ENCODE peak calls at places on chromosomes 4 and X, in five cellular contexts. R is dorsolateral prefrontal cortex; Y is CD8-positive, alpha-beta memory T cell; U is left lung; E is colonic mucosa. M is an unnamed sample.

GRCh38 chrX:117839544-117839943 is 277.1 kb downstream of the KLHL13 start:
- DNase-seq in E (no peak), Y (no peak), U (no peak), R (no peak), M (no peak)

GRCh38 chr4:156103306-156103705 is 149.6 kb upstream of the CTSO start:
- DNase-seq in R (no peak), Y (no peak), U (no peak), E (no peak), M (no peak)

GRCh38 chrX:25344191-25344936 is 328.6 kb upstream of the ARX start:
- DNase-seq in R (no peak), Y (no peak), E (no peak), U (no peak), M (no peak)

GRCh38 chr4:6929339-6929734 is 19.7 kb downstream of the TBC1D14 start:
- DNase-seq in Y (no peak), E (peak), R (no peak), U (no peak), M (no peak)

GRCh38 chrX:21176927-21177571 is 197.2 kb upstream of the CNKSR2 start:
- DNase-seq in R (no peak), U (no peak), E (no peak), Y (no peak), M (no peak)

GRCh38 chr4:6668391-6668790 is 25.3 kb upstream of the S100P start:
- DNase-seq in R (no peak), U (no peak), Y (no peak), E (no peak), M (no peak)

GRCh38 chr4:101393256-101393655 is 45.9 kb upstream of the PPP3CA start:
- DNase-seq in E (no peak), U (no peak), Y (no peak), R (no peak), M (no peak)

GRCh38 chr4:161256716-161257115 is 907.1 kb downstream of the FSTL5 start:
- DNase-seq in Y (no peak), R (no peak), U (no peak), E (no peak), M (no peak)

GRCh38 chr4:111494971-111495370 is 650.3 kb upstream of the FAM241A start:
- DNase-seq in E (no peak), U (no peak), R (no peak), Y (no peak), M (no peak)

GRCh38 chr4:73732759-73733431 is 7.5 kb upstream of the CXCL8 start:
- DNase-seq in E (no peak), R (no peak), U (no peak), Y (no peak), M (no peak)

GRCh38 chr4:128660361-128660964 is 149.0 kb upstream of the JADE1 start:
- DNase-seq in E (no peak), Y (no peak), U (no peak), R (no peak), M (no peak)

GRCh38 chrX:30957753-30958152 is 68.7 kb upstream of the TAB3 start:
- DNase-seq in R (no peak), Y (no peak), U (no peak), E (no peak), M (no peak)

GRCh38 chr4:148438047-148438446 is 4.2 kb downstream of the NR3C2 start:
- DNase-seq in E (no peak), U (no peak), Y (no peak), R (no peak), M (no peak)

GRCh38 chr4:100428051-100428450 is 89.8 kb downstream of the EMCN start:
- DNase-seq in Y (no peak), U (peak), R (no peak), E (no peak), M (no peak)

GRCh38 chr4:16125571-16126445 is 42.0 kb upstream of the PROM1 start:
- DNase-seq in R (no peak), Y (no peak), E (no peak), U (no peak), M (no peak)

GRCh38 chr4:143291334-143291733 is 45.3 kb upstream of the GAB1 start:
- DNase-seq in Y (no peak), U (no peak), R (no peak), E (no peak), M (no peak)

GRCh38 chr4:83197555-83198235 is 83.2 kb upstream of the PLAC8 start:
- DNase-seq in U (peak), R (no peak), Y (no peak), E (peak), M (peak)

GRCh38 chr4:139315221-139315675 is 13.0 kb upstream of the NDUFC1 start:
- DNase-seq in E (no peak), U (no peak), R (no peak), Y (no peak), M (no peak)

GRCh38 chrX:12770440-12770839 is 20.8 kb upstream of the PRPS2 start:
- DNase-seq in Y (no peak), E (no peak), U (no peak), R (no peak), M (no peak)

GRCh38 chrX:13790206-13791131 is 26.4 kb downstream of the GPM6B start:
- DNase-seq in Y (no peak), R (no peak), E (no peak), U (no peak), M (no peak)

GRCh38 chr4:1166509-1167243 is 5.7 kb downstream of the SPON2 start:
- DNase-seq in R (no peak), U (no peak), Y (no peak), E (no peak), M (no peak)

GRCh38 chr4:6192245-6192644 is 8.1 kb downstream of the JAKMIP1 start:
- DNase-seq in E (no peak), Y (no peak), R (no peak), U (no peak), M (no peak)

GRCh38 chr4:164997324-164997723 is 19.9 kb upstream of the TRIM61 start:
- DNase-seq in E (peak), R (no peak), Y (no peak), U (no peak), M (no peak)

GRCh38 chr4:122914292-122914904 is 8.0 kb downstream of the NUDT6 start:
- DNase-seq in Y (no peak), R (no peak), E (no peak), U (no peak), M (no peak)

GRCh38 chr4:168221298-168221697 is 97.3 kb downstream of the DDX60 start:
- DNase-seq in U (no peak), R (no peak), Y (no peak), E (no peak), M (no peak)

GRCh38 chr4:150739591-150739990 is 157.6 kb downstream of the MAB21L2 start:
- DNase-seq in U (no peak), R (no peak), Y (no peak), E (no peak), M (no peak)

GRCh38 chr4:150746156-150746555 is 164.2 kb downstream of the MAB21L2 start:
- DNase-seq in Y (no peak), E (no peak), U (no peak), R (no peak), M (no peak)

GRCh38 chr4:150743564-150744342 is 161.8 kb downstream of the MAB21L2 start:
- DNase-seq in R (no peak), U (no peak), Y (no peak), E (no peak), M (no peak)
- H3K27ac ChIP-seq in R (no peak), U (no peak), Y (no peak), E (no peak), M (no peak)

GRCh38 chr4:87912164-87913004 is 63.1 kb upstream of the SPP1 start:
- DNase-seq in E (no peak), R (no peak), Y (no peak), U (no peak), M (no peak)
- H3K4me3 ChIP-seq in E (no peak), R (no peak), Y (no peak), U (no peak), M (no peak)

DNA sequence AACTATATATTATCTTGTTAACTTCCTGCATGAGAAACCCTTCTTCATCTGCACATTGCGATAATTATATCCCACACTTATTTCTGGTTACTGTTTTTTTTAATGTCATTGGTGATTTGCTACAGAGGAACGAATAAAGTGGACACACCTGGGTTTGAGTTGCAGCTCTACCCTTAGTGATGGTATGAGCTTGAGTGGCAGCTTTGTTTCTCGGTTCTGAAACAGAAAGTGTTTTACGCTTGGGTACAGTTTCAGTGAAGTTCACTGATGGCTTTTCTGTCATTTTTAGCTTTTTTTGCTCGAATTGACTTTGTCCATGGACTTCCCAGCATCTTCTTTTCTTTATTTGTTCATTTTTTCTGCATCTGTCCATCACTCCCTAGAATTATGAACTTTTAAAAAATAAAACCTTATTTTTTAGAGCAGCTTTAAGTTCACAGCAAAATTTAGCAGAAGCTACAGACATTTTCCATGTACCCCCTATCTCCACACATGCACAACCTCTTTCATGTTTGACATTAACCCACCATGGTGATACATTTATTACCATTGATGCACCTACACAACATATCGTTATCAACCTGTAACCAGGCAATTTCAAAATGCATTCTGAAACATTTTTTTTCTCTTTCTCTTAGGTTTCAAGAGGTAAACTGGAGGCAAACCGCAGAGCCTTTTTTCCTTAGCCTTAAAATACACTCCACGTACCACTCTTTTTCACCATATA is 1041.6 kb upstream of the PRKX start:
- DNase-seq in R (no peak), Y (no peak), U (no peak), E (no peak), M (no peak)
- H3K27ac ChIP-seq in R (no peak), Y (no peak), U (no peak), E (no peak), M (no peak)

GRCh38 chr4:38117614-38118013 is 157.4 kb downstream of the PTTG2 start:
- DNase-seq in Y (no peak), U (no peak), E (no peak), R (no peak), M (no peak)

GRCh38 chr4:38113136-38113535 is 152.9 kb downstream of the PTTG2 start:
- DNase-seq in U (no peak), Y (no peak), E (no peak), R (no peak), M (no peak)

GRCh38 chr4:38114435-38114834 is 154.2 kb downstream of the PTTG2 start:
- DNase-seq in E (no peak), Y (no peak), R (no peak), U (no peak), M (no peak)

GRCh38 chr4:38113551-38113950 is 153.4 kb downstream of the PTTG2 start:
- DNase-seq in Y (no peak), U (no peak), R (no peak), E (no peak), M (no peak)

DNA sequence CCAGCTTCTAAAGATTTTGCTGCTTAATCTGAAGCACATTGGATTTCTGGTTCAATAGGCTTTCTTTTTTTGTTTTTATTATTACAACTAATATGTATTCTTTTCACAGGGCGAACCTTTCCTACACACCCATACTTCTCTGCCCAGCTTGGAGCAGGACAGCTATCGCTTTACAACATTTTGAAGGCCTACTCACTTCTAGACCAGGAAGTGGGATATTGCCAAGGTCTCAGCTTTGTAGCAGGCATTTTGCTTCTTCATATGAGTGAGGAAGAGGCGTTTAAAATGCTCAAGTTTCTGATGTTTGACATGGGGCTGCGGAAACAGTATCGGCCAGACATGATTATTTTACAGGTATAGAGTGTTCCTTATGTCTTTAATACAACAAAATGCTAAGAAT is 155.4 kb downstream of the PTTG2 start:
- DNase-seq in Y (no peak), R (no peak), E (no peak), U (no peak), M (no peak)
- H3K4me3 ChIP-seq in Y (no peak), R (no peak), E (no peak), U (no peak), M (no peak)

DNA sequence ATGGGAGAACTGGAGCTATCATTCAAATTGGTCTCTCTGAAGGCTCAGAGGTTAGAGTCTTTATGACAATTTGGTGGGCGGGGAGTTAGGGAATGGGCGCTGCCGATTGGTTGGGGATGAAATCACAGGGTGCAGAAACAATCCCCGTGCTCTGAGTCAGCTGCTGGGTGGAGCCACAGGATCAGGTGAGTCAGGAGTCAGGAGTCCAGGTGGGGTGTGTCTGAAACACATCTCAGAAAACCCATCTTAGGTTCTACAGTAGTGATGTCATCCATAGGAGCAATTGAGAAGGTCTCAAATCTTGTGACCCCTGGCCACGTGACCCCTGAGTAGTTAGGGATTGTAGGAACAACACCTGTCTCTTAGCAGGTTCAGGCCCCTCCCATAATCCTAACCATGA is 41.6 kb upstream of the TLR3 start:
- DNase-seq in E (peak), R (no peak), U (no peak), Y (no peak), M (no peak)
- H3K27ac ChIP-seq in E (no peak), R (no peak), U (no peak), Y (no peak), M (no peak)